ENCODE peak calls at places on chromosomes 2 and 18, in four cellular contexts. One of them, this sample, is unnamed.

GRCh38 chr2:9093324-9093723 is 89.8 kb upstream of the MBOAT2 start:
- DNase-seq in stimulated activated CD8-positive, alpha-beta memory T cell treated with anti-CD3 and anti-CD28 coated beads, Interleukin-4, amount 100 ng/mL, for 24 hours: no peak
- DNase-seq in HEK293T: no peak
- DNase-seq in effector memory CD8-positive, alpha-beta T cell: no peak
- DNase-seq in this sample: no peak

GRCh38 chr18:26088482-26088881 is 1.9 kb downstream of the SS18 start:
- DNase-seq in effector memory CD8-positive, alpha-beta T cell: no peak
- DNase-seq in stimulated activated CD8-positive, alpha-beta memory T cell treated with anti-CD3 and anti-CD28 coated beads, Interleukin-4, amount 100 ng/mL, for 24 hours: no peak
- DNase-seq in HEK293T: no peak
- DNase-seq in this sample: no peak

GRCh38 chr2:45750484-45750883 is 99.0 kb downstream of the PRKCE start:
- DNase-seq in HEK293T: no peak
- DNase-seq in stimulated activated CD8-positive, alpha-beta memory T cell treated with anti-CD3 and anti-CD28 coated beads, Interleukin-4, amount 100 ng/mL, for 24 hours: no peak
- DNase-seq in effector memory CD8-positive, alpha-beta T cell: no peak
- DNase-seq in this sample: no peak

GRCh38 chr2:187679454-187679853 is 125.2 kb upstream of the TFPI start:
- DNase-seq in stimulated activated CD8-positive, alpha-beta memory T cell treated with anti-CD3 and anti-CD28 coated beads, Interleukin-4, amount 100 ng/mL, for 24 hours: no peak
- DNase-seq in HEK293T: no peak
- DNase-seq in effector memory CD8-positive, alpha-beta T cell: no peak
- DNase-seq in this sample: no peak

GRCh38 chr2:17171446-17172049 is 346.7 kb downstream of the RAD51AP2 start:
- DNase-seq in effector memory CD8-positive, alpha-beta T cell: no peak
- DNase-seq in HEK293T: peak
- DNase-seq in stimulated activated CD8-positive, alpha-beta memory T cell treated with anti-CD3 and anti-CD28 coated beads, Interleukin-4, amount 100 ng/mL, for 24 hours: no peak
- DNase-seq in this sample: peak

GRCh38 chr2:46351388-46352141 is 54.4 kb downstream of the EPAS1 start:
- DNase-seq in HEK293T: no peak
- DNase-seq in stimulated activated CD8-positive, alpha-beta memory T cell treated with anti-CD3 and anti-CD28 coated beads, Interleukin-4, amount 100 ng/mL, for 24 hours: peak
- DNase-seq in effector memory CD8-positive, alpha-beta T cell: peak
- DNase-seq in this sample: no peak

GRCh38 chr18:435940-436339 is 64.6 kb downstream of the COLEC12 start:
- DNase-seq in HEK293T: no peak
- DNase-seq in stimulated activated CD8-positive, alpha-beta memory T cell treated with anti-CD3 and anti-CD28 coated beads, Interleukin-4, amount 100 ng/mL, for 24 hours: no peak
- DNase-seq in effector memory CD8-positive, alpha-beta T cell: no peak
- DNase-seq in this sample: no peak

GRCh38 chr2:64273524-64274398 is 129.5 kb upstream of the PELI1 start:
- DNase-seq in effector memory CD8-positive, alpha-beta T cell: no peak
- DNase-seq in stimulated activated CD8-positive, alpha-beta memory T cell treated with anti-CD3 and anti-CD28 coated beads, Interleukin-4, amount 100 ng/mL, for 24 hours: no peak
- DNase-seq in HEK293T: no peak
- DNase-seq in this sample: peak

GRCh38 chr18:58314284-58314683 is 270.3 kb downstream of the NEDD4L start:
- DNase-seq in effector memory CD8-positive, alpha-beta T cell: no peak
- DNase-seq in HEK293T: no peak
- DNase-seq in stimulated activated CD8-positive, alpha-beta memory T cell treated with anti-CD3 and anti-CD28 coated beads, Interleukin-4, amount 100 ng/mL, for 24 hours: no peak
- DNase-seq in this sample: peak

GRCh38 chr2:229849073-229849472 is 72.7 kb downstream of the TRIP12 start:
- DNase-seq in effector memory CD8-positive, alpha-beta T cell: no peak
- DNase-seq in stimulated activated CD8-positive, alpha-beta memory T cell treated with anti-CD3 and anti-CD28 coated beads, Interleukin-4, amount 100 ng/mL, for 24 hours: no peak
- DNase-seq in HEK293T: no peak
- DNase-seq in this sample: no peak

GRCh38 chr2:74278176-74278575 is 65.0 kb downstream of the SLC4A5 start:
- DNase-seq in stimulated activated CD8-positive, alpha-beta memory T cell treated with anti-CD3 and anti-CD28 coated beads, Interleukin-4, amount 100 ng/mL, for 24 hours: no peak
- DNase-seq in HEK293T: no peak
- DNase-seq in effector memory CD8-positive, alpha-beta T cell: no peak
- DNase-seq in this sample: no peak

GRCh38 chr2:127355407-127356008 is 32.3 kb downstream of the MAP3K2 start:
- DNase-seq in stimulated activated CD8-positive, alpha-beta memory T cell treated with anti-CD3 and anti-CD28 coated beads, Interleukin-4, amount 100 ng/mL, for 24 hours: no peak
- DNase-seq in effector memory CD8-positive, alpha-beta T cell: peak
- DNase-seq in HEK293T: no peak
- DNase-seq in this sample: no peak

GRCh38 chr18:64042728-64043358 is 73.0 kb downstream of the SERPINB8 start:
- DNase-seq in stimulated activated CD8-positive, alpha-beta memory T cell treated with anti-CD3 and anti-CD28 coated beads, Interleukin-4, amount 100 ng/mL, for 24 hours: no peak
- DNase-seq in HEK293T: no peak
- DNase-seq in effector memory CD8-positive, alpha-beta T cell: no peak
- DNase-seq in this sample: no peak

GRCh38 chr18:76349067-76349715 is 145.9 kb downstream of the ZNF516 start:
- DNase-seq in HEK293T: peak
- DNase-seq in effector memory CD8-positive, alpha-beta T cell: peak
- DNase-seq in stimulated activated CD8-positive, alpha-beta memory T cell treated with anti-CD3 and anti-CD28 coated beads, Interleukin-4, amount 100 ng/mL, for 24 hours: peak
- DNase-seq in this sample: peak

GRCh38 chr2:109439315-109439714 is 174.5 kb downstream of the SEPTIN10 start:
- DNase-seq in stimulated activated CD8-positive, alpha-beta memory T cell treated with anti-CD3 and anti-CD28 coated beads, Interleukin-4, amount 100 ng/mL, for 24 hours: no peak
- DNase-seq in effector memory CD8-positive, alpha-beta T cell: no peak
- DNase-seq in HEK293T: no peak
- DNase-seq in this sample: no peak

GRCh38 chr2:129069875-129070594 is 751.4 kb upstream of the HS6ST1 start:
- DNase-seq in effector memory CD8-positive, alpha-beta T cell: no peak
- DNase-seq in HEK293T: no peak
- DNase-seq in stimulated activated CD8-positive, alpha-beta memory T cell treated with anti-CD3 and anti-CD28 coated beads, Interleukin-4, amount 100 ng/mL, for 24 hours: no peak
- DNase-seq in this sample: no peak

GRCh38 chr2:21028021-21028947 is 15.6 kb downstream of the APOB start:
- DNase-seq in effector memory CD8-positive, alpha-beta T cell: no peak
- DNase-seq in stimulated activated CD8-positive, alpha-beta memory T cell treated with anti-CD3 and anti-CD28 coated beads, Interleukin-4, amount 100 ng/mL, for 24 hours: no peak
- DNase-seq in HEK293T: no peak
- DNase-seq in this sample: no peak

GRCh38 chr2:53500181-53500580 is 267.4 kb upstream of the CHAC2 start:
- DNase-seq in effector memory CD8-positive, alpha-beta T cell: no peak
- DNase-seq in HEK293T: no peak
- DNase-seq in stimulated activated CD8-positive, alpha-beta memory T cell treated with anti-CD3 and anti-CD28 coated beads, Interleukin-4, amount 100 ng/mL, for 24 hours: no peak
- DNase-seq in this sample: no peak

GRCh38 chr2:218802595-218802994 is 20.6 kb downstream of the CYP27A1 start:
- DNase-seq in HEK293T: no peak
- DNase-seq in stimulated activated CD8-positive, alpha-beta memory T cell treated with anti-CD3 and anti-CD28 coated beads, Interleukin-4, amount 100 ng/mL, for 24 hours: no peak
- DNase-seq in effector memory CD8-positive, alpha-beta T cell: no peak
- DNase-seq in this sample: no peak

GRCh38 chr2:220687231-220687843 is 884.8 kb downstream of the EPHA4 start:
- DNase-seq in stimulated activated CD8-positive, alpha-beta memory T cell treated with anti-CD3 and anti-CD28 coated beads, Interleukin-4, amount 100 ng/mL, for 24 hours: peak
- DNase-seq in HEK293T: peak
- DNase-seq in effector memory CD8-positive, alpha-beta T cell: peak
- DNase-seq in this sample: peak

GRCh38 chr18:27075828-27076227 is 109.3 kb downstream of the CHST9 start:
- DNase-seq in stimulated activated CD8-positive, alpha-beta memory T cell treated with anti-CD3 and anti-CD28 coated beads, Interleukin-4, amount 100 ng/mL, for 24 hours: no peak
- DNase-seq in effector memory CD8-positive, alpha-beta T cell: no peak
- DNase-seq in HEK293T: no peak
- DNase-seq in this sample: no peak

GRCh38 chr2:46909771-46910419 is 5.7 kb downstream of the MCFD2 start:
- DNase-seq in stimulated activated CD8-positive, alpha-beta memory T cell treated with anti-CD3 and anti-CD28 coated beads, Interleukin-4, amount 100 ng/mL, for 24 hours: no peak
- DNase-seq in HEK293T: no peak
- DNase-seq in effector memory CD8-positive, alpha-beta T cell: no peak
- DNase-seq in this sample: peak

GRCh38 chr2:105038383-105039061 is 653 bp downstream of the MRPS9 start:
- DNase-seq in effector memory CD8-positive, alpha-beta T cell: no peak
- DNase-seq in stimulated activated CD8-positive, alpha-beta memory T cell treated with anti-CD3 and anti-CD28 coated beads, Interleukin-4, amount 100 ng/mL, for 24 hours: no peak
- DNase-seq in HEK293T: no peak
- DNase-seq in this sample: no peak

GRCh38 chr2:240957656-240958365 is 40.6 kb upstream of the SNED1 start:
- DNase-seq in effector memory CD8-positive, alpha-beta T cell: no peak
- DNase-seq in HEK293T: no peak
- DNase-seq in stimulated activated CD8-positive, alpha-beta memory T cell treated with anti-CD3 and anti-CD28 coated beads, Interleukin-4, amount 100 ng/mL, for 24 hours: no peak
- DNase-seq in this sample: no peak

GRCh38 chr18:24346254-24346653 is 51.4 kb downstream of the OSBPL1A start:
- DNase-seq in stimulated activated CD8-positive, alpha-beta memory T cell treated with anti-CD3 and anti-CD28 coated beads, Interleukin-4, amount 100 ng/mL, for 24 hours: no peak
- DNase-seq in effector memory CD8-positive, alpha-beta T cell: no peak
- DNase-seq in HEK293T: no peak
- DNase-seq in this sample: no peak

GRCh38 chr2:227782804-227783203 is 30.8 kb upstream of the CCL20 start:
- DNase-seq in HEK293T: no peak
- DNase-seq in effector memory CD8-positive, alpha-beta T cell: no peak
- DNase-seq in stimulated activated CD8-positive, alpha-beta memory T cell treated with anti-CD3 and anti-CD28 coated beads, Interleukin-4, amount 100 ng/mL, for 24 hours: no peak
- DNase-seq in this sample: no peak

GRCh38 chr2:138502253-138503086 is 900 bp downstream of the SPOPL start:
- DNase-seq in effector memory CD8-positive, alpha-beta T cell: no peak
- DNase-seq in HEK293T: peak
- DNase-seq in stimulated activated CD8-positive, alpha-beta memory T cell treated with anti-CD3 and anti-CD28 coated beads, Interleukin-4, amount 100 ng/mL, for 24 hours: no peak
- DNase-seq in this sample: no peak

GRCh38 chr18:47040982-47041381 is 5.6 kb upstream of the ELOA2 start:
- DNase-seq in effector memory CD8-positive, alpha-beta T cell: no peak
- DNase-seq in stimulated activated CD8-positive, alpha-beta memory T cell treated with anti-CD3 and anti-CD28 coated beads, Interleukin-4, amount 100 ng/mL, for 24 hours: no peak
- DNase-seq in HEK293T: no peak
- DNase-seq in this sample: no peak

GRCh38 chr2:137255990-137256389 is 490.6 kb downstream of the THSD7B start:
- DNase-seq in stimulated activated CD8-positive, alpha-beta memory T cell treated with anti-CD3 and anti-CD28 coated beads, Interleukin-4, amount 100 ng/mL, for 24 hours: no peak
- DNase-seq in effector memory CD8-positive, alpha-beta T cell: no peak
- DNase-seq in HEK293T: no peak
- DNase-seq in this sample: no peak

GRCh38 chr18:21777814-21778213 is 37.2 kb downstream of the MIB1 start:
- DNase-seq in effector memory CD8-positive, alpha-beta T cell: no peak
- DNase-seq in stimulated activated CD8-positive, alpha-beta memory T cell treated with anti-CD3 and anti-CD28 coated beads, Interleukin-4, amount 100 ng/mL, for 24 hours: no peak
- DNase-seq in HEK293T: no peak
- DNase-seq in this sample: no peak

GRCh38 chr18:74635202-74635969 is 37.7 kb downstream of the ZNF407 start:
- DNase-seq in effector memory CD8-positive, alpha-beta T cell: no peak
- DNase-seq in stimulated activated CD8-positive, alpha-beta memory T cell treated with anti-CD3 and anti-CD28 coated beads, Interleukin-4, amount 100 ng/mL, for 24 hours: no peak
- DNase-seq in HEK293T: no peak
- DNase-seq in this sample: no peak

GRCh38 chr18:52392160-52392559 is 52.2 kb downstream of the DCC start:
- DNase-seq in effector memory CD8-positive, alpha-beta T cell: no peak
- DNase-seq in HEK293T: no peak
- DNase-seq in stimulated activated CD8-positive, alpha-beta memory T cell treated with anti-CD3 and anti-CD28 coated beads, Interleukin-4, amount 100 ng/mL, for 24 hours: no peak
- DNase-seq in this sample: no peak

GRCh38 chr2:215354771-215355695 is 43.2 kb downstream of the ATIC start:
- DNase-seq in HEK293T: no peak
- DNase-seq in stimulated activated CD8-positive, alpha-beta memory T cell treated with anti-CD3 and anti-CD28 coated beads, Interleukin-4, amount 100 ng/mL, for 24 hours: no peak
- DNase-seq in effector memory CD8-positive, alpha-beta T cell: no peak
- DNase-seq in this sample: no peak

This sample was measured in GM04504.